ENCODE peak calls at places on chromosomes 13 and 19, in nine cellular contexts. One of them, this sample, is unnamed. For H3K4me1, the result is how much of the 10 kb centered on the place peaks cover.

GRCh38 chr19:16714702-16715294 is 4.8 kb upstream of the NWD1 start:
- DNase-seq in heart left ventricle: no peak
- DNase-seq in right lobe of liver: peak
- DNase-seq in NT2/D1: peak
- DNase-seq in left ventricle myocardium inferior: peak
- DNase-seq in breast epithelium: peak
- DNase-seq in ascending aorta: no peak
- DNase-seq in Caco-2: peak
- DNase-seq in left lung: peak
- DNase-seq in this sample: peak

GRCh38 chr19:19040417-19040816 is 7.0 kb downstream of the ARMC6 start:
- DNase-seq in heart left ventricle: peak
- DNase-seq in right lobe of liver: peak
- DNase-seq in NT2/D1: no peak
- DNase-seq in left ventricle myocardium inferior: peak
- DNase-seq in breast epithelium: peak
- DNase-seq in ascending aorta: peak
- DNase-seq in Caco-2: no peak
- DNase-seq in left lung: peak
- DNase-seq in this sample: no peak

GRCh38 chr13:28136916-28137315 is 1.4 kb upstream of the PAN3 start:
- DNase-seq in heart left ventricle: no peak
- DNase-seq in right lobe of liver: no peak
- DNase-seq in NT2/D1: no peak
- DNase-seq in left ventricle myocardium inferior: no peak
- DNase-seq in breast epithelium: no peak
- DNase-seq in ascending aorta: no peak
- DNase-seq in Caco-2: no peak
- DNase-seq in left lung: no peak
- DNase-seq in this sample: no peak

GRCh38 chr13:18949489-18949761 is 232.2 kb downstream of the TUBA3C start:
- DNase-seq in heart left ventricle: no peak
- DNase-seq in right lobe of liver: no peak
- DNase-seq in NT2/D1: no peak
- DNase-seq in left ventricle myocardium inferior: no peak
- DNase-seq in breast epithelium: no peak
- DNase-seq in ascending aorta: no peak
- DNase-seq in Caco-2: no peak
- DNase-seq in left lung: no peak
- DNase-seq in this sample: no peak

GRCh38 chr19:58084596-58085347 is 13.3 kb downstream of the ZSCAN18 start:
- DNase-seq in heart left ventricle: no peak
- DNase-seq in right lobe of liver: no peak
- DNase-seq in NT2/D1: no peak
- DNase-seq in left ventricle myocardium inferior: no peak
- DNase-seq in breast epithelium: no peak
- DNase-seq in ascending aorta: no peak
- DNase-seq in Caco-2: no peak
- DNase-seq in left lung: no peak
- DNase-seq in this sample: no peak

GRCh38 chr19:3986260-3987041 is 1.2 kb upstream of the EEF2 start:
- DNase-seq in heart left ventricle: no peak
- DNase-seq in right lobe of liver: no peak
- DNase-seq in NT2/D1: no peak
- DNase-seq in left ventricle myocardium inferior: no peak
- DNase-seq in breast epithelium: peak
- DNase-seq in ascending aorta: no peak
- DNase-seq in Caco-2: peak
- DNase-seq in left lung: no peak
- DNase-seq in this sample: peak

GRCh38 chr13:89982406-89983085 is 1364.9 kb upstream of the MIR17HG start:
- DNase-seq in heart left ventricle: no peak
- DNase-seq in right lobe of liver: no peak
- DNase-seq in NT2/D1: no peak
- DNase-seq in left ventricle myocardium inferior: no peak
- DNase-seq in breast epithelium: no peak
- DNase-seq in ascending aorta: no peak
- DNase-seq in Caco-2: no peak
- DNase-seq in left lung: no peak
- DNase-seq in this sample: no peak

GRCh38 chr13:73222627-73223026 is 163.8 kb downstream of the KLF5 start:
- DNase-seq in heart left ventricle: no peak
- DNase-seq in right lobe of liver: no peak
- DNase-seq in NT2/D1: no peak
- DNase-seq in left ventricle myocardium inferior: no peak
- DNase-seq in breast epithelium: no peak
- DNase-seq in ascending aorta: no peak
- DNase-seq in Caco-2: no peak
- DNase-seq in left lung: no peak
- DNase-seq in this sample: no peak

GRCh38 chr13:90201198-90201597 is 1146.3 kb upstream of the MIR17HG start:
- DNase-seq in heart left ventricle: peak
- DNase-seq in right lobe of liver: no peak
- DNase-seq in NT2/D1: no peak
- DNase-seq in left ventricle myocardium inferior: no peak
- DNase-seq in breast epithelium: no peak
- DNase-seq in ascending aorta: no peak
- DNase-seq in Caco-2: no peak
- DNase-seq in left lung: no peak
- DNase-seq in this sample: no peak

GRCh38 chr19:44575116-44575700 is 38.2 kb upstream of the IGSF23 start:
- DNase-seq in heart left ventricle: no peak
- DNase-seq in right lobe of liver: no peak
- DNase-seq in NT2/D1: no peak
- DNase-seq in left ventricle myocardium inferior: no peak
- DNase-seq in breast epithelium: no peak
- DNase-seq in ascending aorta: no peak
- DNase-seq in Caco-2: no peak
- DNase-seq in left lung: no peak
- DNase-seq in this sample: no peak

GRCh38 chr19:10289167-10289835 is 451 bp upstream of the ICAM5 start:
- DNase-seq in heart left ventricle: no peak
- DNase-seq in right lobe of liver: no peak
- DNase-seq in NT2/D1: no peak
- DNase-seq in left ventricle myocardium inferior: no peak
- DNase-seq in breast epithelium: no peak
- DNase-seq in ascending aorta: no peak
- DNase-seq in Caco-2: peak
- DNase-seq in left lung: peak
- DNase-seq in this sample: peak

GRCh38 chr19:35868172-35868822 is at the start of gene APLP1:
- DNase-seq in heart left ventricle: peak
- DNase-seq in right lobe of liver: peak
- DNase-seq in NT2/D1: no peak
- DNase-seq in left ventricle myocardium inferior: peak
- DNase-seq in breast epithelium: peak
- DNase-seq in ascending aorta: no peak
- DNase-seq in Caco-2: peak
- DNase-seq in left lung: peak
- DNase-seq in this sample: peak

GRCh38 chr13:40565282-40566148 is 100.9 kb downstream of the FOXO1 start:
- DNase-seq in heart left ventricle: no peak
- DNase-seq in right lobe of liver: no peak
- DNase-seq in NT2/D1: no peak
- DNase-seq in left ventricle myocardium inferior: no peak
- DNase-seq in breast epithelium: no peak
- DNase-seq in ascending aorta: no peak
- DNase-seq in Caco-2: no peak
- DNase-seq in left lung: no peak
- DNase-seq in this sample: no peak
- H3K4me1 ChIP-seq in heart left ventricle: half or more
- H3K4me1 ChIP-seq in right lobe of liver: under half
- H3K4me1 ChIP-seq in NT2/D1: under half
- H3K4me1 ChIP-seq in left ventricle myocardium inferior: half or more
- H3K4me1 ChIP-seq in breast epithelium: under half
- H3K4me1 ChIP-seq in ascending aorta: under half
- H3K4me1 ChIP-seq in Caco-2: half or more
- H3K4me1 ChIP-seq in left lung: half or more
- H3K4me1 ChIP-seq in this sample: half or more

DNA sequence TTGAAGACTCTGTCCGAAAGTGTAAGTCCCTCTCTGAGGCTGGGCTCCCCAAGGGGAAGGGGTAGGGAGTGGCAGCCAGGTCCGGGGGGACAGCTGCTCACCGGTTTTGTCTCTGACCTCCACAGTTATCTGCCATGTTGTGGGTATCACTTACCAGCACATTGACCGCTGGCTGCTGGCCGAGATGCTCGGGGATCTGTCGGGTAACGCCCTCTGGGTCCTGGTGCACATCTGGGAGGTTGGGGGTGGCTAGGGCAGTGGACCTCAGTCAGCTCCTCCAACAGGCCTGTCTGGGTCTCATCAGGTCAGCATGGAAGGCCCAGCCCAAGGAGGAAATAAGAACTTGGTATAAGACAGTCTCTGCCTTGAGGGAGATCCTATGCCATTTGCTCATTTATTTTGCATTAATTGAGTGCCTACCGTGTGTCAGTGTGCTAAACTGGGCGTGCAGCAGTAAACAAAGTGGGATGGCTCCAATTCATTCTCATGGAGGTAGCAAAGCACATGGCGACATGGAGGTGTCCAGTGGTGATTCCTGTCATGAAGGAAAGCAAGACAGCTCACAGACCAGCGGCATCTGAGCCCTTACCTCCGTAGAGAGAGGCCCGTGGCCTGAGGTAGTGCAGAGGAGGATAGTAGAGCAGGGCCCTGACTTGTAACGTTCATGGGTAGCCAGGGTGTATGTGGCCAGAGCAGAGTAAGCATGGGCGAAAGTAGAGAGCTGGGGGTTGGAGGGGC is 13.7 kb downstream of the EIF3K start:
- DNase-seq in heart left ventricle: no peak
- DNase-seq in right lobe of liver: no peak
- DNase-seq in NT2/D1: no peak
- DNase-seq in left ventricle myocardium inferior: no peak
- DNase-seq in breast epithelium: no peak
- DNase-seq in ascending aorta: no peak
- DNase-seq in Caco-2: no peak
- DNase-seq in left lung: no peak
- DNase-seq in this sample: no peak
- H3K4me1 ChIP-seq in heart left ventricle: under half
- H3K4me1 ChIP-seq in right lobe of liver: under half
- H3K4me1 ChIP-seq in NT2/D1: under half
- H3K4me1 ChIP-seq in left ventricle myocardium inferior: under half
- H3K4me1 ChIP-seq in breast epithelium: under half
- H3K4me1 ChIP-seq in ascending aorta: under half
- H3K4me1 ChIP-seq in Caco-2: under half
- H3K4me1 ChIP-seq in left lung: under half
- H3K4me1 ChIP-seq in this sample: under half

GRCh38 chr19:12791345-12792047 is at the start of gene JUNB:
- DNase-seq in heart left ventricle: peak
- DNase-seq in right lobe of liver: peak
- DNase-seq in NT2/D1: no peak
- DNase-seq in left ventricle myocardium inferior: peak
- DNase-seq in breast epithelium: peak
- DNase-seq in ascending aorta: peak
- DNase-seq in Caco-2: peak
- DNase-seq in left lung: peak
- DNase-seq in this sample: peak

GRCh38 chr19:12790628-12791344 is 500 bp upstream of the JUNB start:
- DNase-seq in heart left ventricle: no peak
- DNase-seq in right lobe of liver: no peak
- DNase-seq in NT2/D1: no peak
- DNase-seq in left ventricle myocardium inferior: no peak
- DNase-seq in breast epithelium: no peak
- DNase-seq in ascending aorta: no peak
- DNase-seq in Caco-2: no peak
- DNase-seq in left lung: no peak
- DNase-seq in this sample: no peak

GRCh38 chr19:12788682-12789097 is 2.6 kb upstream of the JUNB start:
- DNase-seq in heart left ventricle: peak
- DNase-seq in right lobe of liver: peak
- DNase-seq in NT2/D1: no peak
- DNase-seq in left ventricle myocardium inferior: peak
- DNase-seq in breast epithelium: peak
- DNase-seq in ascending aorta: peak
- DNase-seq in Caco-2: no peak
- DNase-seq in left lung: peak
- DNase-seq in this sample: peak

GRCh38 chr19:12789098-12789903 is 2.0 kb upstream of the JUNB start:
- DNase-seq in heart left ventricle: no peak
- DNase-seq in right lobe of liver: no peak
- DNase-seq in NT2/D1: no peak
- DNase-seq in left ventricle myocardium inferior: no peak
- DNase-seq in breast epithelium: no peak
- DNase-seq in ascending aorta: no peak
- DNase-seq in Caco-2: no peak
- DNase-seq in left lung: no peak
- DNase-seq in this sample: no peak

DNA sequence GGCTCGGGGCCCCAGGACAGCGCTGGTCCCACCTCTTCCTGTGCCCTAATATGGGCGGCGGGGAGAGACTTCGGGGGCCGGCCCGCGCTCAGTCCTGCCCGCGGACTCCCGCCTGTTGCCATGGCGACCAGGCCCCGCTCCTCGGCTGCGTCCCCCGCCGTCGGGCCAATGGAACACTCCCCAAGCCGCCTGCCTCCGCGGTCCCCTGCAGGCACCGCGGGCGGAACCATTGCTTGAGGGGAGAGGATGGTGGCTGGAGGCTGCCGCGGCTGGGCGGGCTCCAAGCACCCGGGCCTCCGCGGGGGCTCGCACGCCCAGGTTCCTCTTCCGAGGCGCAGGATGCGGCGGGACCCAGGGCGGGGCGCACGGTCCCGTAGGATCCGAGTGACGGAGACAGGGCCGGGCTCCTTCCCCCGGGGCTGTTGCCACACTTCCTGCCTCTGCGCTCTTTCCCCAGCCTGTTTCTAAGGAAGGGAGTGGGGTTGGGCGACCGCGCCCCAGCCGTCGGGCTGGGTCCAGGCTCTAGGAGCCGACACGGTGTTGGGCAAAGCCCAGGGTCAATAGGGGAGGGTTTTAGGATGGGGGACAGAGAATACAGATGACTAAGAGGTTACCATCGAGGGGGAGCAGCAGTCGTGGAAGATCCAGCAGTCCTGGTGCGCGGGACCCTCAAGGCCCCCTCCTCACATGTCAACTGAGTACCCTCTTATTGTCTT is 1.2 kb upstream of the JUNB start:
- DNase-seq in heart left ventricle: peak
- DNase-seq in right lobe of liver: peak
- DNase-seq in NT2/D1: peak
- DNase-seq in left ventricle myocardium inferior: peak
- DNase-seq in breast epithelium: peak
- DNase-seq in ascending aorta: peak
- DNase-seq in Caco-2: peak
- DNase-seq in left lung: peak
- DNase-seq in this sample: peak
- H3K4me1 ChIP-seq in heart left ventricle: half or more
- H3K4me1 ChIP-seq in right lobe of liver: under half
- H3K4me1 ChIP-seq in NT2/D1: under half
- H3K4me1 ChIP-seq in left ventricle myocardium inferior: half or more
- H3K4me1 ChIP-seq in breast epithelium: under half
- H3K4me1 ChIP-seq in ascending aorta: under half
- H3K4me1 ChIP-seq in Caco-2: under half
- H3K4me1 ChIP-seq in left lung: half or more
- H3K4me1 ChIP-seq in this sample: under half

DNA sequence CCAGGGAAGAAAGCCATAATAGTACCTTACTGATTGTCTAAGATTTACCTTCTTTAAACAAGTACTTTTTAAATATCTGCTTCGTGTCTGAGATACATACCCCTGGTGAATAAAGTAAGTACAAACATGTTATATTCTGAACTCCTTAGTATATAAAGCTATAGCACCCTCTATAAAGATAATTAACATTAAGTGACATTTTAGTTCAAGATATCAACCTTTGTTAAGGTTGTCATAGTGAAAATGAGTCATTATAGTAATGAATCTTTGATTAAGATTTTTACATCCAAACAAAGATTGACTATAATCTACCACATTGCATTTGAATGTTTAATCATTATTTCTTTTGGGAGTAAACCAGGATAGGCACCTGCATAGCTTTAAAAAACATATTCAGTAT is 55.4 kb upstream of the KCTD4 start:
- DNase-seq in heart left ventricle: no peak
- DNase-seq in right lobe of liver: no peak
- DNase-seq in NT2/D1: no peak
- DNase-seq in left ventricle myocardium inferior: no peak
- DNase-seq in breast epithelium: no peak
- DNase-seq in ascending aorta: no peak
- DNase-seq in Caco-2: no peak
- DNase-seq in left lung: no peak
- DNase-seq in this sample: no peak
- H3K4me1 ChIP-seq in heart left ventricle: under half
- H3K4me1 ChIP-seq in right lobe of liver: under half
- H3K4me1 ChIP-seq in NT2/D1: under half
- H3K4me1 ChIP-seq in left ventricle myocardium inferior: under half
- H3K4me1 ChIP-seq in breast epithelium: under half
- H3K4me1 ChIP-seq in ascending aorta: under half
- H3K4me1 ChIP-seq in Caco-2: under half
- H3K4me1 ChIP-seq in left lung: under half
- H3K4me1 ChIP-seq in this sample: under half

This sample was measured in CD8-positive, alpha-beta memory T cell.